ENCODE peak calls at places on chromosomes 2 and 18, in four cellular contexts. J is stimulated activated CD4-positive, alpha-beta T cell treated with anti-CD3 and anti-CD28 coated beads, Interleukin-4, amount 100 ng/mL, for 48 hours; Y is brain microvascular endothelial cell; E is heart right ventricle. X is an unnamed sample.

GRCh38 chr2:238913931-238914647 is 66.2 kb downstream of the TWIST2 start:
- DNase-seq in J (no peak), Y (no peak), E (no peak), X (no peak)

GRCh38 chr18:74869904-74870863 is 272.5 kb downstream of the ZNF407 start:
- DNase-seq in J (no peak), Y (peak; percentile 6), E (no peak), X (no peak)

GRCh38 chr2:3034856-3035255 is 342.8 kb downstream of the EIPR1 start:
- DNase-seq in J (no peak), Y (no peak), E (no peak), X (peak; percentile 49)

GRCh38 chr2:138630164-138630563 is 128.6 kb downstream of the SPOPL start:
- DNase-seq in J (no peak), Y (no peak), E (no peak), X (no peak)

GRCh38 chr2:85243101-85244072 is 84.4 kb downstream of the TGOLN2 start:
- DNase-seq in J (peak; percentile 15), Y (peak; percentile 18), E (peak; percentile 62), X (peak; percentile 81)

GRCh38 chr2:58906151-58906645 is 665.1 kb upstream of the FANCL start:
- DNase-seq in J (no peak), Y (no peak), E (no peak), X (no peak)

GRCh38 chr2:175282300-175282699 is 100.8 kb upstream of the ATP5MC3 start:
- DNase-seq in J (no peak), Y (no peak), E (no peak), X (peak; percentile 47)

GRCh38 chr2:103959174-103960125 is 894.5 kb upstream of the POU3F3 start:
- DNase-seq in J (no peak), Y (peak; percentile 28), E (peak; percentile 12), X (peak; percentile 32)

GRCh38 chr18:47709556-47709955 is 220.9 kb downstream of the SMAD2 start:
- DNase-seq in J (no peak), Y (no peak), E (no peak), X (no peak)

GRCh38 chr2:114083717-114084387 is 194.0 kb downstream of the ACTR3 start:
- DNase-seq in J (no peak), Y (no peak), E (no peak), X (no peak)

GRCh38 chr2:179340678-179341077 is 76.0 kb upstream of the SESTD1 start:
- DNase-seq in J (no peak), Y (peak; percentile 34), E (no peak), X (no peak)

GRCh38 chr2:105396254-105397024 is 2.4 kb downstream of the FHL2 start:
- DNase-seq in J (peak; percentile 38), Y (peak; percentile 96), E (no peak), X (no peak)

GRCh38 chr2:58715344-58715743 is 474.2 kb upstream of the FANCL start:
- DNase-seq in J (no peak), Y (no peak), E (no peak), X (no peak)